ENCODE peak calls at places on chromosomes 13 and 19, in eight cellular contexts. D, V, N, L, R, B, W and M are unnamed samples.

GRCh38 chr13:48412881-48413351 is at the start of gene LPAR6:
- DNase-seq in R (peak), D (peak), L (no peak), W (no peak), B (no peak), V (no peak), N (peak), M (no peak)

GRCh38 chr19:14381689-14382474 is 638 bp downstream of the ADGRE5 start:
- DNase-seq in N (peak), V (peak), R (peak), B (no peak), L (peak), D (peak), W (no peak), M (no peak)

GRCh38 chr13:40580566-40581276 is 85.7 kb downstream of the FOXO1 start:
- DNase-seq in N (no peak), W (no peak), R (no peak), B (no peak), D (no peak), L (no peak), V (no peak), M (no peak)

GRCh38 chr19:43525836-43526771 is 897 bp downstream of the ETHE1 start:
- DNase-seq in R (peak), L (no peak), W (no peak), V (no peak), B (peak), D (no peak), N (no peak), M (peak)

GRCh38 chr13:97568850-97569249 is 134.9 kb downstream of the RAP2A start:
- DNase-seq in L (no peak), W (no peak), N (no peak), B (no peak), R (peak), V (no peak), D (peak), M (no peak)

GRCh38 chr13:38905081-38905480 is 85.5 kb downstream of the STOML3 start:
- DNase-seq in D (peak), B (no peak), W (no peak), L (no peak), N (no peak), V (no peak), R (no peak), M (no peak)

GRCh38 chr13:95536629-95537241 is 15.8 kb upstream of the CLDN10 start:
- DNase-seq in R (no peak), D (peak), L (no peak), N (no peak), V (no peak), B (peak), W (no peak), M (no peak)

GRCh38 chr13:111555906-111556305 is 235.5 kb downstream of the TEX29 start:
- DNase-seq in R (no peak), W (no peak), V (no peak), N (no peak), L (no peak), B (no peak), D (no peak), M (no peak)

GRCh38 chr19:18117692-18118378 is 20.3 kb downstream of the MAST3 start:
- DNase-seq in L (peak), R (peak), D (peak), V (peak), N (peak), B (peak), W (no peak), M (peak)

GRCh38 chr13:21069561-21070004 is 8.2 kb upstream of the LATS2 start:
- DNase-seq in D (peak), W (no peak), V (no peak), N (peak), B (no peak), R (no peak), L (no peak), M (no peak)

GRCh38 chr13:27334774-27335490 is 64.3 kb downstream of the RASL11A start:
- DNase-seq in W (no peak), B (no peak), V (no peak), R (no peak), D (no peak), N (no peak), L (no peak), M (no peak)

GRCh38 chr13:114027046-114027760 is 53.3 kb upstream of the C13orf46 start:
- DNase-seq in R (no peak), W (no peak), B (no peak), D (no peak), N (no peak), V (no peak), L (peak), M (no peak)

GRCh38 chr19:46753420-46754155 is 7.3 kb upstream of the STRN4 start:
- DNase-seq in N (peak), W (no peak), D (peak), L (peak), R (peak), V (peak), B (peak), M (peak)

GRCh38 chr13:33918199-33918932 is 100.4 kb downstream of the RFC3 start:
- DNase-seq in N (no peak), R (no peak), D (peak), W (no peak), B (peak), V (no peak), L (no peak), M (no peak)

GRCh38 chr13:29740961-29741360 is 109.5 kb downstream of the UBL3 start:
- DNase-seq in W (no peak), N (no peak), V (no peak), R (no peak), D (no peak), L (no peak), B (no peak), M (no peak)

GRCh38 chr19:38263696-38264485 is 482 bp upstream of the SPINT2 start:
- DNase-seq in B (no peak), D (peak), R (peak), N (no peak), L (peak), W (no peak), V (peak), M (peak)

GRCh38 chr19:1177322-1178114 is 3.5 kb upstream of the SBNO2 start:
- DNase-seq in D (peak), W (no peak), N (no peak), R (no peak), B (no peak), L (peak), V (no peak), M (no peak)

GRCh38 chr13:29464105-29464679 is 131.3 kb downstream of the SLC7A1 start:
- DNase-seq in B (no peak), V (no peak), W (no peak), N (no peak), D (no peak), L (no peak), R (no peak), M (no peak)

GRCh38 chr19:28242317-28242927 is 970.5 kb downstream of the UQCRFS1 start:
- DNase-seq in L (no peak), D (peak), B (peak), V (no peak), W (no peak), N (no peak), R (peak), M (no peak)

GRCh38 chr13:46639033-46639981 is 86.3 kb downstream of the LRCH1 start:
- DNase-seq in R (no peak), L (no peak), N (no peak), V (no peak), B (peak), W (no peak), D (no peak), M (no peak)

GRCh38 chr19:18496167-18496979 is 25.5 kb downstream of the ELL start:
- DNase-seq in D (peak), R (peak), L (no peak), V (peak), N (no peak), W (no peak), B (no peak), M (no peak)

GRCh38 chr13:31733066-31733465 is 6.3 kb upstream of the RXFP2 start:
- DNase-seq in D (no peak), B (no peak), L (no peak), V (no peak), W (no peak), R (no peak), N (no peak), M (no peak)

GRCh38 chr19:18373892-18374629 is 11.9 kb upstream of the GDF15 start:
- DNase-seq in N (peak), D (peak), V (peak), R (peak), L (peak), B (peak), W (peak), M (no peak)

DNA sequence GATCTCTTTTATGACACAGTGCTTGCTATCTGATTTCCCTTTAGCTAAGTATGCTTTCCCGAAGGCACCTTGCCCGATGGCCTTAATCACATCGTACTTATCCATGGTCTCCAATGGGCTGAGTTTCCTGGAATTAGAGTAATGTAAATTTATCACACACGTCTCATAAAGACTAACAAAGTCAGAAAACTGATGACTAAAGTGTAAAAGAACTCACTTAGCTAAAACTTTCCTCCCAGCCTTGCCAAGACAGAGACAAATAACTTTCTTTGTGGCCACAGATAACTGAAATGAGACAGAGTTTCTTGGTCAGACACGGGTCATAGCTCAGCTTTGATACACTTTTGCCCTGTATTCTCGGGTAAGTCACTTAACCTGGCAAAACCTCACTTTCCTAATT is 1.5 kb downstream of the NEK5 start:
- DNase-seq in D (no peak), R (no peak), L (no peak), B (no peak), W (no peak), N (no peak), V (no peak), M (no peak)
- H3K4me3 ChIP-seq in D (no peak), R (no peak), L (no peak), B (no peak), W (no peak), N (no peak), V (no peak), M (no peak)

GRCh38 chr19:33193864-33194362 is at the start of gene LRP3:
- DNase-seq in W (no peak), R (peak), N (no peak), L (peak), D (no peak), B (peak), V (no peak), M (peak)

GRCh38 chr19:33193269-33193863 is 764 bp upstream of the LRP3 start:
- DNase-seq in B (no peak), R (no peak), L (peak), V (no peak), N (no peak), W (no peak), D (no peak), M (no peak)

GRCh38 chr19:33194527-33194883 is 375 bp downstream of the LRP3 start:
- DNase-seq in W (no peak), N (no peak), D (no peak), R (no peak), B (peak), L (peak), V (no peak), M (no peak)

GRCh38 chr19:33191501-33191900 is 2.6 kb upstream of the LRP3 start:
- DNase-seq in W (no peak), L (peak), D (no peak), R (no peak), V (no peak), B (no peak), N (no peak), M (no peak)

DNA sequence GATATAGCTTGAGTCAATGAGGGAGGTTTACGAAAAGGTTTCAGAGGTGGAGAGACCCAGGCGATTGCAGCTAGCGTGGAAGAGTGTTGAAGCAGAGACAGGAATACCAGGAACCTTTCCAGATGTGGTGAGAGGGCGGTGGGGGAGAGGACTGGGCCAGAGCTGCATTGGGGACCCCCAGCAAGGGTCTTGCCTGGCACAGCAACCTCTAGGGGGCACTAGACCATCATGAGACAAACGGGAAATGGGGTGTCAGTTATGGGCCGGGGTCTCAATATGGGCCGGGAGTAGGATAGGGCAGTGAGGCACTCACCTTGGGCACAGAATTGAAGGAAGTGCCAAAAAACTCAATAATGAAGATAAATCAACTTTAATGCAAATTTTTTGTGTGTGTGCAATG is 2.1 kb upstream of the LRP3 start:
- DNase-seq in L (peak), W (no peak), R (no peak), D (no peak), N (no peak), B (no peak), V (no peak), M (peak)
- TF ChIP-seq CTCF in L (no peak), W (no peak), R (no peak), D (no peak), N (no peak), B (peak), V (no peak), M (no peak)

DNA sequence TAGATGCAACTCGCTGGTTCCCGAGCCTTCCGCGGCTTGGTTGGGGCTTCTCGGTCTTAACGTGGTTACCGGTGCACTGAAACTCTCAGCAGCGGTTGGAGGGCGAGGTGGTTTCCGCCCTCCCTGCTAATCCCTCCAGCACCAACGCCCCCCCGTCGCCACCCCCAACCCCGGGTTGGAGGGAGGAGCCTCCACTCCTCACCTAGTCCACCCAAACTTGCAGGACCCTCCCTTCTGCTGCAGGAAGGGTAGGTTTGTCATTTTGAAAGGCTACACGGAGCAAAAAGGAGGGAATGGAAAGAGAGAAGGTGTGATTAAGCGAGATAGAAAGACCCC is 465.0 kb downstream of the ITGBL1 start:
- DNase-seq in L (peak), W (no peak), B (no peak), R (no peak), D (no peak), V (no peak), N (no peak), M (no peak)
- H3K4me3 ChIP-seq in L (no peak), W (no peak), B (no peak), R (no peak), D (no peak), V (no peak), N (no peak), M (peak)

GRCh38 chr13:107138468-107138867 is 570.5 kb upstream of the ARGLU1 start:
- DNase-seq in L (no peak), B (no peak), N (no peak), W (no peak), D (no peak), V (no peak), R (no peak), M (no peak)
- TF ChIP-seq CTCF in L (no peak), B (no peak), N (no peak), W (no peak), D (no peak), V (no peak), R (no peak), M (no peak)

GRCh38 chr13:76976929-76977328 is 15.0 kb upstream of the CLN5 start:
- DNase-seq in R (no peak), D (no peak), L (no peak), N (no peak), B (no peak), V (no peak), W (no peak), M (no peak)

GRCh38 chr13:76973920-76974617 is 17.8 kb upstream of the CLN5 start:
- DNase-seq in N (no peak), W (no peak), L (no peak), R (no peak), V (no peak), B (no peak), D (no peak), M (no peak)

GRCh38 chr13:76975863-76976262 is 16.0 kb upstream of the CLN5 start:
- DNase-seq in W (no peak), D (peak), B (no peak), V (no peak), N (no peak), L (no peak), R (no peak), M (no peak)

GRCh38 chr13:76974618-76974975 is 17.3 kb upstream of the CLN5 start:
- DNase-seq in W (no peak), L (no peak), D (no peak), B (no peak), N (no peak), R (no peak), V (no peak), M (no peak)

GRCh38 chr13:76976488-76976887 is 15.4 kb upstream of the CLN5 start:
- DNase-seq in W (no peak), L (no peak), R (no peak), B (no peak), D (peak), V (no peak), N (no peak), M (peak)
- H3K4me3 ChIP-seq in W (no peak), L (no peak), R (no peak), B (no peak), D (no peak), V (no peak), N (no peak), M (no peak)